ENCODE peak calls at places on chromosomes 5 and 9, in nine cellular contexts. One of them, this sample, is unnamed.

GRCh38 chr9:32413424-32413823 is 29.0 kb downstream of the ACO1 start:
- DNase-seq in cardiac fibroblast: peak
- DNase-seq in cardiac muscle cell: no peak
- DNase-seq in left lung: no peak
- DNase-seq in uterus: no peak
- DNase-seq in stomach: no peak
- DNase-seq in GM12865: no peak
- DNase-seq in BJ: no peak
- DNase-seq in GM23338: no peak
- DNase-seq in this sample: no peak

GRCh38 chr5:159936686-159937329 is 20.5 kb downstream of the ADRA1B start:
- DNase-seq in cardiac fibroblast: peak
- DNase-seq in stomach: no peak
- DNase-seq in left lung: no peak
- DNase-seq in cardiac muscle cell: no peak
- DNase-seq in GM12865: no peak
- DNase-seq in uterus: no peak
- DNase-seq in BJ: no peak
- DNase-seq in GM23338: no peak
- DNase-seq in this sample: no peak

GRCh38 chr9:92146610-92147009 is 31.4 kb upstream of the SPTLC1 start:
- DNase-seq in uterus: no peak
- DNase-seq in cardiac muscle cell: no peak
- DNase-seq in GM23338: no peak
- DNase-seq in stomach: no peak
- DNase-seq in cardiac fibroblast: peak
- DNase-seq in GM12865: no peak
- DNase-seq in BJ: no peak
- DNase-seq in left lung: no peak
- DNase-seq in this sample: no peak

GRCh38 chr5:36230151-36230788 is 11.5 kb downstream of the NADK2 start:
- DNase-seq in left lung: no peak
- DNase-seq in uterus: no peak
- DNase-seq in cardiac muscle cell: no peak
- DNase-seq in stomach: no peak
- DNase-seq in cardiac fibroblast: no peak
- DNase-seq in GM23338: no peak
- DNase-seq in GM12865: no peak
- DNase-seq in BJ: no peak
- DNase-seq in this sample: no peak

GRCh38 chr5:179599973-179600372 is 23.5 kb downstream of the HNRNPH1 start:
- DNase-seq in BJ: no peak
- DNase-seq in stomach: no peak
- DNase-seq in left lung: no peak
- DNase-seq in GM12865: no peak
- DNase-seq in cardiac fibroblast: no peak
- DNase-seq in GM23338: no peak
- DNase-seq in uterus: no peak
- DNase-seq in cardiac muscle cell: no peak
- DNase-seq in this sample: no peak

GRCh38 chr5:170614071-170614490 is 110.3 kb downstream of the KCNIP1 start:
- DNase-seq in cardiac fibroblast: no peak
- DNase-seq in uterus: no peak
- DNase-seq in left lung: no peak
- DNase-seq in stomach: no peak
- DNase-seq in cardiac muscle cell: no peak
- DNase-seq in BJ: no peak
- DNase-seq in GM23338: no peak
- DNase-seq in GM12865: no peak
- DNase-seq in this sample: no peak

GRCh38 chr9:107929439-107929838 is 439.9 kb upstream of the KLF4 start:
- DNase-seq in cardiac fibroblast: peak
- DNase-seq in left lung: peak
- DNase-seq in stomach: peak
- DNase-seq in BJ: no peak
- DNase-seq in GM12865: peak
- DNase-seq in cardiac muscle cell: no peak
- DNase-seq in uterus: no peak
- DNase-seq in GM23338: no peak
- DNase-seq in this sample: peak

GRCh38 chr5:64594601-64595518 is 89.0 kb downstream of the RGS7BP start:
- DNase-seq in cardiac muscle cell: peak
- DNase-seq in BJ: no peak
- DNase-seq in GM12865: peak
- DNase-seq in stomach: no peak
- DNase-seq in uterus: no peak
- DNase-seq in cardiac fibroblast: peak
- DNase-seq in left lung: no peak
- DNase-seq in GM23338: peak
- DNase-seq in this sample: no peak

GRCh38 chr5:148586796-148587195 is 67.5 kb downstream of the HTR4 start:
- DNase-seq in BJ: no peak
- DNase-seq in GM12865: no peak
- DNase-seq in cardiac fibroblast: no peak
- DNase-seq in cardiac muscle cell: no peak
- DNase-seq in stomach: no peak
- DNase-seq in GM23338: peak
- DNase-seq in uterus: no peak
- DNase-seq in left lung: no peak
- DNase-seq in this sample: no peak

GRCh38 chr9:83034026-83034425 is 28.9 kb downstream of the RASEF start:
- DNase-seq in GM12865: no peak
- DNase-seq in BJ: no peak
- DNase-seq in cardiac fibroblast: no peak
- DNase-seq in GM23338: no peak
- DNase-seq in uterus: no peak
- DNase-seq in left lung: no peak
- DNase-seq in cardiac muscle cell: no peak
- DNase-seq in stomach: no peak
- DNase-seq in this sample: no peak

GRCh38 chr5:172235132-172235780 is 41.3 kb downstream of the EFCAB9 start:
- DNase-seq in left lung: no peak
- DNase-seq in uterus: no peak
- DNase-seq in BJ: peak
- DNase-seq in cardiac muscle cell: no peak
- DNase-seq in GM12865: peak
- DNase-seq in GM23338: no peak
- DNase-seq in cardiac fibroblast: peak
- DNase-seq in stomach: no peak
- DNase-seq in this sample: no peak

GRCh38 chr9:5269249-5269715 is 35.2 kb downstream of the RLN2 start:
- DNase-seq in BJ: no peak
- DNase-seq in cardiac muscle cell: peak
- DNase-seq in GM23338: peak
- DNase-seq in GM12865: no peak
- DNase-seq in left lung: no peak
- DNase-seq in stomach: no peak
- DNase-seq in uterus: no peak
- DNase-seq in cardiac fibroblast: peak
- DNase-seq in this sample: no peak

GRCh38 chr9:86282979-86283535 is 719 bp upstream of the ISCA1 start:
- DNase-seq in cardiac muscle cell: no peak
- DNase-seq in stomach: no peak
- DNase-seq in GM23338: no peak
- DNase-seq in BJ: peak
- DNase-seq in uterus: no peak
- DNase-seq in cardiac fibroblast: peak
- DNase-seq in GM12865: no peak
- DNase-seq in left lung: peak
- DNase-seq in this sample: no peak

GRCh38 chr5:61896811-61897210 is 409.2 kb upstream of the KIF2A start:
- DNase-seq in stomach: no peak
- DNase-seq in left lung: no peak
- DNase-seq in cardiac muscle cell: no peak
- DNase-seq in BJ: no peak
- DNase-seq in cardiac fibroblast: no peak
- DNase-seq in uterus: no peak
- DNase-seq in GM23338: no peak
- DNase-seq in GM12865: no peak
- DNase-seq in this sample: no peak

DNA sequence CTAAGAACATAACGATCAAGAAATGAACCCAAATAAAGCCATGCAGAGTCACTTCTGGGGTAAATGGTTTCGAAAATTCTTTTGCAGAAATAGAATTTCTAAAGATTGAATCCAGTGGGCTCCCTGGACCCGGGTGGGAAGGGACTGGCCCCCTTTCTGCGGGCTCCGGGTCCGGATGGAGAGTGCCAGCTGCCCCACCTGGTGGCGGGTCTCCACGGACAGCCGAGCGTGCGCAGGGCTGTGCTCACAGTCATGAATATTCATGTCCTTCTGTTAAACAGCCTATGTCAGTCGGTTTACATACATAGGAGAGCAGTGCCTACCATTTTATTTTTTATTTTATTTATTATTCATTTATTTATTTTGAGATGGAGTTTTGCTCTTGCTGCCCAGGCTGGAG is 4.7 kb upstream of the PPP1R26 start:
- DNase-seq in stomach: peak
- DNase-seq in cardiac fibroblast: no peak
- DNase-seq in BJ: no peak
- DNase-seq in cardiac muscle cell: peak
- DNase-seq in left lung: no peak
- DNase-seq in GM12865: peak
- DNase-seq in GM23338: peak
- DNase-seq in uterus: no peak
- DNase-seq in this sample: no peak
- TF ChIP-seq CTCF in stomach: no peak
- TF ChIP-seq CTCF in cardiac fibroblast: peak
- TF ChIP-seq CTCF in BJ: peak
- TF ChIP-seq CTCF in cardiac muscle cell: peak
- TF ChIP-seq CTCF in left lung: peak
- TF ChIP-seq CTCF in GM12865: peak
- TF ChIP-seq CTCF in GM23338: peak
- TF ChIP-seq CTCF in uterus: no peak
- TF ChIP-seq CTCF in this sample: peak

GRCh38 chr5:6484446-6484845 is 35.8 kb downstream of the UBE2QL1 start:
- DNase-seq in cardiac fibroblast: no peak
- DNase-seq in BJ: no peak
- DNase-seq in GM23338: no peak
- DNase-seq in uterus: no peak
- DNase-seq in left lung: no peak
- DNase-seq in GM12865: peak
- DNase-seq in cardiac muscle cell: no peak
- DNase-seq in stomach: peak
- DNase-seq in this sample: no peak

GRCh38 chr5:6483880-6484382 is 35.3 kb downstream of the UBE2QL1 start:
- DNase-seq in uterus: no peak
- DNase-seq in left lung: no peak
- DNase-seq in BJ: no peak
- DNase-seq in cardiac fibroblast: no peak
- DNase-seq in GM23338: no peak
- DNase-seq in GM12865: peak
- DNase-seq in stomach: peak
- DNase-seq in cardiac muscle cell: no peak
- DNase-seq in this sample: no peak

GRCh38 chr5:6486074-6486473 is 37.4 kb downstream of the UBE2QL1 start:
- DNase-seq in uterus: no peak
- DNase-seq in left lung: no peak
- DNase-seq in BJ: no peak
- DNase-seq in GM23338: no peak
- DNase-seq in cardiac fibroblast: no peak
- DNase-seq in cardiac muscle cell: no peak
- DNase-seq in stomach: no peak
- DNase-seq in GM12865: no peak
- DNase-seq in this sample: no peak

GRCh38 chr5:6485441-6485840 is 36.8 kb downstream of the UBE2QL1 start:
- DNase-seq in stomach: no peak
- DNase-seq in cardiac muscle cell: no peak
- DNase-seq in GM23338: no peak
- DNase-seq in BJ: no peak
- DNase-seq in GM12865: peak
- DNase-seq in uterus: no peak
- DNase-seq in cardiac fibroblast: no peak
- DNase-seq in left lung: no peak
- DNase-seq in this sample: no peak

DNA sequence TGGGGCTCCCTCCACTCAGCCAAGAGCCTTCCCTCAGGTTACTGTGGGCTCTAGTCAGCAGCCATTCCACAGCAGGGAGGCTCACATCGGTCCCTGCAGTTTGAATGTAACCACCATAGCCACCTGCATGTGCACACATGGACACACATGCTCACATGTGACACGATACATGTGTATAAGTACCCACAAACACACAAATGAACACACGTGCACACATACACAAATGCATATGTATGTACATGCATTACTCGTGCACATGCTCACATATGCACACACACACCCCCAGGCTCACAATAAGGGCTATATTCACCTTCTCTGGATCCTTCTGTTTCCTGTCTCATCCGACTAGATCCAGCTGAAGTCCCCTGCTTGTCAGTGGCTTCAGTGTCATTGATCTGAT is 36.2 kb downstream of the UBE2QL1 start:
- DNase-seq in uterus: no peak
- DNase-seq in GM23338: no peak
- DNase-seq in BJ: no peak
- DNase-seq in stomach: peak
- DNase-seq in GM12865: no peak
- DNase-seq in left lung: no peak
- DNase-seq in cardiac muscle cell: no peak
- DNase-seq in cardiac fibroblast: no peak
- DNase-seq in this sample: no peak
- H3K4me3 ChIP-seq in uterus: no peak
- H3K4me3 ChIP-seq in GM23338: no peak
- H3K4me3 ChIP-seq in BJ: no peak
- H3K4me3 ChIP-seq in stomach: no peak
- H3K4me3 ChIP-seq in GM12865: no peak
- H3K4me3 ChIP-seq in left lung: no peak
- H3K4me3 ChIP-seq in cardiac muscle cell: no peak
- H3K4me3 ChIP-seq in cardiac fibroblast: no peak
- H3K4me3 ChIP-seq in this sample: no peak

DNA sequence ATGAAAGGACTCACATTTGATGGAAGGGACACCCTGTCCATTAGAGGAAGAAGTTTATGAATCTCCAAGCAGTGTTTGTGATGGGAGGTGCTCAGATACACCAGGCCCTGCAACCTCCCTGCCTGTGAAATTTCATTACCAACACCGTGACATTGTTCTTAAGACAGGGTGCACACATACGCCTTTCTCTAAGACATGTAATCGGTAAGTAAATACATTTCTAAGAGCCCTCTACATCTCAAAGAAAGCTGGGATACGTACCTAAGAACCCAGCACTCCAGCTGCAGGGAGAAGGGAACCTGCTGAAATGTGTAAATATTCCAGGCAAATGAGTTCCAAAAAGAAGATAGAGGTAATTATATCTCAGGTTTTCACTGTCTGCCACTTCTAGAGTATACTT is 125.0 kb upstream of the APC start:
- DNase-seq in uterus: no peak
- DNase-seq in GM23338: no peak
- DNase-seq in cardiac muscle cell: no peak
- DNase-seq in left lung: no peak
- DNase-seq in BJ: no peak
- DNase-seq in stomach: no peak
- DNase-seq in cardiac fibroblast: no peak
- DNase-seq in GM12865: no peak
- DNase-seq in this sample: no peak
- TF ChIP-seq CTCF in uterus: no peak
- TF ChIP-seq CTCF in GM23338: no peak
- TF ChIP-seq CTCF in cardiac muscle cell: no peak
- TF ChIP-seq CTCF in left lung: no peak
- TF ChIP-seq CTCF in BJ: no peak
- TF ChIP-seq CTCF in stomach: no peak
- TF ChIP-seq CTCF in cardiac fibroblast: no peak
- TF ChIP-seq CTCF in GM12865: no peak
- TF ChIP-seq CTCF in this sample: no peak

GRCh38 chr5:141051526-141051876 is 327 bp downstream of the PCDHB1 start:
- DNase-seq in cardiac muscle cell: no peak
- DNase-seq in cardiac fibroblast: no peak
- DNase-seq in uterus: no peak
- DNase-seq in left lung: no peak
- DNase-seq in BJ: no peak
- DNase-seq in stomach: no peak
- DNase-seq in GM12865: no peak
- DNase-seq in GM23338: peak
- DNase-seq in this sample: no peak

GRCh38 chr5:141050622-141051525 is at the start of gene PCDHB1:
- DNase-seq in left lung: no peak
- DNase-seq in cardiac muscle cell: peak
- DNase-seq in BJ: no peak
- DNase-seq in cardiac fibroblast: no peak
- DNase-seq in GM23338: peak
- DNase-seq in GM12865: no peak
- DNase-seq in uterus: no peak
- DNase-seq in stomach: no peak
- DNase-seq in this sample: no peak
- H3K4me3 ChIP-seq in left lung: peak
- H3K4me3 ChIP-seq in cardiac muscle cell: peak
- H3K4me3 ChIP-seq in BJ: no peak
- H3K4me3 ChIP-seq in cardiac fibroblast: peak
- H3K4me3 ChIP-seq in GM23338: peak
- H3K4me3 ChIP-seq in GM12865: no peak
- H3K4me3 ChIP-seq in uterus: peak
- H3K4me3 ChIP-seq in stomach: peak
- H3K4me3 ChIP-seq in this sample: peak

This sample was measured in LNCaP clone FGC.